ENCODE peak calls at places on chromosome 7, in ten cellular contexts. W, X, I, F, Z, Y, C, G, K and D are unnamed samples.
A peak's percentile ranks its signal among the peaks of the same experiment; 100 is the strongest.

GRCh38 chr7:138396251-138397070 is 63.6 kb upstream of the TRIM24 start:
- DNase-seq in F (no peak), X (no peak), C (no peak), G (no peak), I (no peak), W (no peak), Y (no peak), Z (no peak), K (no peak), D (no peak)

GRCh38 chr7:66363655-66364054 is 158.5 kb downstream of the TPST1 start:
- DNase-seq in K (no peak), I (no peak), X (no peak), C (no peak), G (no peak), F (no peak), Y (no peak), Z (no peak), W (no peak), D (no peak)

GRCh38 chr7:139918488-139918887 is 89.4 kb downstream of the TBXAS1 start:
- DNase-seq in G (no peak), Y (no peak), W (no peak), K (peak; percentile 80), X (no peak), I (no peak), F (no peak), C (no peak), Z (peak; percentile 86), D (no peak)

GRCh38 chr7:105011771-105012502 is 2.1 kb upstream of the KMT2E start:
- DNase-seq in Y (peak; percentile 49), K (no peak), F (no peak), G (no peak), C (no peak), I (no peak), W (no peak), X (no peak), Z (no peak), D (no peak)

GRCh38 chr7:132392713-132393112 is 183.6 kb downstream of the PLXNA4 start:
- DNase-seq in X (no peak), Y (no peak), K (no peak), Z (no peak), C (peak; percentile 82), F (no peak), I (no peak), W (no peak), G (no peak), D (no peak)

GRCh38 chr7:28078036-28078901 is 102.3 kb downstream of the JAZF1 start:
- DNase-seq in W (peak; percentile 26), G (no peak), Y (peak; percentile 53), C (peak; percentile 12), K (peak; percentile 53), I (no peak), Z (peak; percentile 73), F (peak; percentile 45), X (peak; percentile 42), D (no peak)

GRCh38 chr7:14835399-14835798 is 67.2 kb downstream of the DGKB start:
- DNase-seq in K (no peak), I (no peak), F (no peak), W (no peak), C (peak; percentile 96), Y (no peak), Z (no peak), G (no peak), X (peak; percentile 99), D (no peak)

GRCh38 chr7:51315393-51316261 is 982 bp downstream of the COBL start:
- DNase-seq in C (peak; percentile 17), I (no peak), G (no peak), Z (no peak), K (no peak), X (peak; percentile 24), Y (peak; percentile 41), F (no peak), W (no peak), D (no peak)

GRCh38 chr7:139995034-139995915 is 67.5 kb downstream of the PARP12 start:
- DNase-seq in Y (no peak), Z (peak; percentile 72), K (peak; percentile 53), W (peak; percentile 80), F (no peak), X (no peak), I (peak; percentile 43), G (no peak), C (peak; percentile 17), D (no peak)

GRCh38 chr7:77825140-77825539 is 26.6 kb downstream of the PHTF2 start:
- DNase-seq in X (no peak), C (no peak), G (no peak), W (no peak), K (no peak), I (no peak), Y (no peak), F (no peak), Z (no peak), D (no peak)